ENCODE peak calls at places on chromosomes 7 and 10, in nine cellular contexts. One of them, this sample, is unnamed.

GRCh38 chr10:3791974-3792633 is 7.1 kb upstream of the KLF6 start:
- DNase-seq in cardiac septum: no peak
- DNase-seq in activated naive CD8-positive, alpha-beta T cell treated with anti-CD3 and anti-CD28 coated beads, Interleukin-2, amount 50 U/mL, for 24 hours: no peak
- DNase-seq in AML-193: no peak
- DNase-seq in NCI-H1092: no peak
- DNase-seq in mucosa of gallbladder: no peak
- DNase-seq in head of caudate nucleus: no peak
- DNase-seq in left colon: no peak
- DNase-seq in HT-29: no peak
- DNase-seq in this sample: peak; percentile 28

GRCh38 chr10:131891196-131891928 is 9.4 kb upstream of the PPP2R2D start:
- DNase-seq in cardiac septum: no peak
- DNase-seq in activated naive CD8-positive, alpha-beta T cell treated with anti-CD3 and anti-CD28 coated beads, Interleukin-2, amount 50 U/mL, for 24 hours: no peak
- DNase-seq in AML-193: no peak
- DNase-seq in NCI-H1092: no peak
- DNase-seq in mucosa of gallbladder: no peak
- DNase-seq in head of caudate nucleus: no peak
- DNase-seq in left colon: no peak
- DNase-seq in HT-29: peak; percentile 53
- DNase-seq in this sample: peak; percentile 14

GRCh38 chr10:122161795-122162194 is 109.3 kb upstream of the BTBD16 start:
- DNase-seq in cardiac septum: no peak
- DNase-seq in activated naive CD8-positive, alpha-beta T cell treated with anti-CD3 and anti-CD28 coated beads, Interleukin-2, amount 50 U/mL, for 24 hours: no peak
- DNase-seq in AML-193: no peak
- DNase-seq in NCI-H1092: no peak
- DNase-seq in mucosa of gallbladder: no peak
- DNase-seq in head of caudate nucleus: no peak
- DNase-seq in left colon: no peak
- DNase-seq in HT-29: no peak
- DNase-seq in this sample: no peak

GRCh38 chr7:92135100-92135429 is 788 bp upstream of the CYP51A1 start:
- DNase-seq in cardiac septum: no peak
- DNase-seq in activated naive CD8-positive, alpha-beta T cell treated with anti-CD3 and anti-CD28 coated beads, Interleukin-2, amount 50 U/mL, for 24 hours: peak; percentile 12
- DNase-seq in AML-193: peak; percentile 26
- DNase-seq in NCI-H1092: no peak
- DNase-seq in mucosa of gallbladder: peak; percentile 26
- DNase-seq in head of caudate nucleus: peak; percentile 23
- DNase-seq in left colon: peak; percentile 45
- DNase-seq in HT-29: no peak
- DNase-seq in this sample: peak; percentile 24

GRCh38 chr7:158733220-158733519 is 28.6 kb upstream of the NCAPG2 start:
- DNase-seq in cardiac septum: no peak
- DNase-seq in activated naive CD8-positive, alpha-beta T cell treated with anti-CD3 and anti-CD28 coated beads, Interleukin-2, amount 50 U/mL, for 24 hours: no peak
- DNase-seq in AML-193: no peak
- DNase-seq in NCI-H1092: no peak
- DNase-seq in mucosa of gallbladder: no peak
- DNase-seq in head of caudate nucleus: no peak
- DNase-seq in left colon: no peak
- DNase-seq in HT-29: no peak
- DNase-seq in this sample: no peak

GRCh38 chr10:85786401-85786899 is 580.1 kb downstream of the GRID1 start:
- DNase-seq in cardiac septum: no peak
- DNase-seq in activated naive CD8-positive, alpha-beta T cell treated with anti-CD3 and anti-CD28 coated beads, Interleukin-2, amount 50 U/mL, for 24 hours: no peak
- DNase-seq in AML-193: no peak
- DNase-seq in NCI-H1092: no peak
- DNase-seq in mucosa of gallbladder: no peak
- DNase-seq in head of caudate nucleus: no peak
- DNase-seq in left colon: no peak
- DNase-seq in HT-29: peak; percentile 44
- DNase-seq in this sample: no peak

GRCh38 chr7:99730262-99730810 is 4.7 kb downstream of the CYP3A7 start:
- DNase-seq in cardiac septum: no peak
- DNase-seq in activated naive CD8-positive, alpha-beta T cell treated with anti-CD3 and anti-CD28 coated beads, Interleukin-2, amount 50 U/mL, for 24 hours: no peak
- DNase-seq in AML-193: no peak
- DNase-seq in NCI-H1092: no peak
- DNase-seq in mucosa of gallbladder: no peak
- DNase-seq in head of caudate nucleus: no peak
- DNase-seq in left colon: no peak
- DNase-seq in HT-29: no peak
- DNase-seq in this sample: no peak

GRCh38 chr7:92631067-92631829 is 41.1 kb upstream of the FAM133B start:
- DNase-seq in cardiac septum: no peak
- DNase-seq in activated naive CD8-positive, alpha-beta T cell treated with anti-CD3 and anti-CD28 coated beads, Interleukin-2, amount 50 U/mL, for 24 hours: peak; percentile 46
- DNase-seq in AML-193: no peak
- DNase-seq in NCI-H1092: no peak
- DNase-seq in mucosa of gallbladder: no peak
- DNase-seq in head of caudate nucleus: no peak
- DNase-seq in left colon: no peak
- DNase-seq in HT-29: no peak
- DNase-seq in this sample: no peak

GRCh38 chr7:98295467-98296220 is 14.2 kb downstream of the BRI3 start:
- DNase-seq in cardiac septum: no peak
- DNase-seq in activated naive CD8-positive, alpha-beta T cell treated with anti-CD3 and anti-CD28 coated beads, Interleukin-2, amount 50 U/mL, for 24 hours: no peak
- DNase-seq in AML-193: no peak
- DNase-seq in NCI-H1092: no peak
- DNase-seq in mucosa of gallbladder: no peak
- DNase-seq in head of caudate nucleus: no peak
- DNase-seq in left colon: no peak
- DNase-seq in HT-29: no peak
- DNase-seq in this sample: no peak

GRCh38 chr10:24617771-24618396 is 105.8 kb downstream of the ARHGAP21 start:
- DNase-seq in cardiac septum: no peak
- DNase-seq in activated naive CD8-positive, alpha-beta T cell treated with anti-CD3 and anti-CD28 coated beads, Interleukin-2, amount 50 U/mL, for 24 hours: peak; percentile 63
- DNase-seq in AML-193: peak; percentile 46
- DNase-seq in NCI-H1092: no peak
- DNase-seq in mucosa of gallbladder: peak; percentile 23
- DNase-seq in head of caudate nucleus: no peak
- DNase-seq in left colon: peak; percentile 76
- DNase-seq in HT-29: peak; percentile 82
- DNase-seq in this sample: peak; percentile 59